ENCODE peak calls at places on chromosome 16, in seven cellular contexts. W is choroid plexus epithelial cell, N is lower leg skin, H is lung microvascular endothelial cell, Z is C1 segment of cervical spinal cord, E is EL, A is A549. G is an unnamed sample.

GRCh38 chr16:86316967-86317616 is 193.2 kb upstream of the FOXF1 start:
- DNase-seq in N (no peak), E (no peak), Z (no peak), A (no peak), W (no peak), H (no peak), G (no peak)

GRCh38 chr16:21656795-21657768 is 4.7 kb upstream of the IGSF6 start:
- DNase-seq in H (peak; percentile 76), N (no peak), E (peak; percentile 58), A (peak; percentile 74), W (peak; percentile 79), Z (no peak), G (peak; percentile 67)

GRCh38 chr16:53515811-53516210 is 12.8 kb upstream of the AKTIP start:
- DNase-seq in Z (no peak), W (no peak), N (peak; percentile 28), E (no peak), A (no peak), H (peak; percentile 90), G (no peak)

GRCh38 chr16:1535391-1536291 is 2.2 kb downstream of the TMEM204 start:
- DNase-seq in Z (no peak), W (peak; percentile 64), A (no peak), H (no peak), N (no peak), E (no peak), G (no peak)

GRCh38 chr16:28320023-28320561 is 27.8 kb downstream of the SBK1 start:
- DNase-seq in W (no peak), Z (no peak), H (no peak), E (no peak), N (no peak), A (no peak), G (no peak)

GRCh38 chr16:1011316-1012082 is 29.9 kb downstream of the SOX8 start:
- DNase-seq in H (no peak), N (no peak), A (no peak), Z (no peak), E (no peak), W (no peak), G (no peak)

GRCh38 chr16:86046026-86046713 is 147.2 kb downstream of the IRF8 start:
- DNase-seq in Z (no peak), N (no peak), E (no peak), H (no peak), A (no peak), W (no peak), G (no peak)

GRCh38 chr16:80298676-80299075 is 242.1 kb upstream of the DYNLRB2 start:
- DNase-seq in W (no peak), A (no peak), E (no peak), Z (no peak), N (no peak), H (no peak), G (no peak)

GRCh38 chr16:12120331-12120981 is 143.9 kb downstream of the SNX29 start:
- DNase-seq in W (peak; percentile 72), N (no peak), Z (no peak), H (no peak), E (no peak), A (no peak), G (peak; percentile 84)

GRCh38 chr16:75293746-75294145 is 42.3 kb upstream of the BCAR1 start:
- DNase-seq in W (no peak), N (no peak), Z (no peak), A (no peak), H (no peak), E (no peak), G (peak; percentile 10)

GRCh38 chr16:85947511-85948509 is 48.8 kb downstream of the IRF8 start:
- DNase-seq in E (no peak), W (no peak), N (no peak), A (no peak), Z (no peak), H (no peak), G (no peak)

GRCh38 chr16:54009464-54010176 is 277.0 kb downstream of the IRX3 start:
- DNase-seq in N (no peak), A (no peak), E (no peak), W (no peak), Z (no peak), H (no peak), G (no peak)

GRCh38 chr16:1790611-1791255 is 2.8 kb downstream of the IGFALS start:
- DNase-seq in H (no peak), Z (no peak), E (no peak), N (no peak), A (no peak), W (no peak), G (no peak)

GRCh38 chr16:9567674-9568073 is 476.2 kb downstream of the HAPSTR1 start:
- DNase-seq in H (no peak), W (no peak), N (no peak), E (no peak), A (no peak), Z (no peak), G (no peak)

GRCh38 chr16:67404740-67405226 is 11.5 kb upstream of the TPPP3 start:
- DNase-seq in H (no peak), Z (no peak), A (no peak), W (no peak), N (no peak), E (no peak), G (no peak)

GRCh38 chr16:80527297-80527696 is 13.5 kb upstream of the DYNLRB2 start:
- DNase-seq in H (peak; percentile 67), W (peak; percentile 54), N (no peak), Z (no peak), A (no peak), E (peak; percentile 41), G (peak; percentile 11)

GRCh38 chr16:48909231-48909630 is 299.3 kb upstream of the N4BP1 start:
- DNase-seq in H (no peak), Z (no peak), W (no peak), A (no peak), E (no peak), N (peak; percentile 70), G (no peak)

GRCh38 chr16:2039286-2040030 is 8.2 kb downstream of the NTHL1 start:
- DNase-seq in A (peak; percentile 70), H (peak; percentile 52), N (no peak), W (peak; percentile 79), Z (no peak), E (no peak), G (peak; percentile 93)

GRCh38 chr16:65254144-65254543 is 132.3 kb upstream of the CDH11 start:
- DNase-seq in H (no peak), Z (no peak), W (no peak), N (no peak), E (no peak), A (no peak), G (no peak)

GRCh38 chr16:56388209-56388608 is 37.1 kb downstream of the AMFR start:
- DNase-seq in H (no peak), N (no peak), Z (no peak), E (peak; percentile 59), W (peak; percentile 64), A (no peak), G (peak; percentile 84)

G was measured in IMR-90.